ENCODE peak calls at places on chromosomes 6 and 20, in four cellular contexts. One of them, this sample, is unnamed. For H3K4me1, the result is how much of the 10 kb centered on the place peaks cover.

GRCh38 chr6:72939029-72939428 is 286.3 kb downstream of the KHDC1L start:
- DNase-seq in fibroblast of lung: no peak
- DNase-seq in cardiac muscle cell: no peak
- DNase-seq in heart left ventricle: no peak
- DNase-seq in this sample: no peak

GRCh38 chr6:146550911-146551310 is 7.3 kb downstream of the RAB32 start:
- DNase-seq in fibroblast of lung: peak
- DNase-seq in cardiac muscle cell: no peak
- DNase-seq in heart left ventricle: no peak
- DNase-seq in this sample: no peak

GRCh38 chr6:168934856-168935627 is 318.6 kb downstream of the THBS2 start:
- DNase-seq in fibroblast of lung: peak
- DNase-seq in cardiac muscle cell: no peak
- DNase-seq in heart left ventricle: no peak
- DNase-seq in this sample: peak

GRCh38 chr6:2990932-2991506 is 8.7 kb upstream of the NQO2 start:
- DNase-seq in fibroblast of lung: no peak
- DNase-seq in cardiac muscle cell: no peak
- DNase-seq in heart left ventricle: no peak
- DNase-seq in this sample: no peak

GRCh38 chr6:167424060-167424673 is 99.3 kb downstream of the TTLL2 start:
- DNase-seq in fibroblast of lung: no peak
- DNase-seq in cardiac muscle cell: no peak
- DNase-seq in heart left ventricle: no peak
- DNase-seq in this sample: no peak

GRCh38 chr6:170407200-170407599 is 100.6 kb downstream of the FAM120B start:
- DNase-seq in fibroblast of lung: no peak
- DNase-seq in cardiac muscle cell: no peak
- DNase-seq in heart left ventricle: no peak
- DNase-seq in this sample: no peak

GRCh38 chr20:44253528-44253927 is 6.4 kb downstream of the GDAP1L1 start:
- DNase-seq in fibroblast of lung: no peak
- DNase-seq in cardiac muscle cell: no peak
- DNase-seq in heart left ventricle: no peak
- DNase-seq in this sample: no peak

GRCh38 chr6:15303920-15304291 is 58.0 kb downstream of the JARID2 start:
- DNase-seq in fibroblast of lung: no peak
- DNase-seq in cardiac muscle cell: no peak
- DNase-seq in heart left ventricle: no peak
- DNase-seq in this sample: no peak

GRCh38 chr6:72916298-72916697 is 294.4 kb downstream of the KCNQ5 start:
- DNase-seq in fibroblast of lung: no peak
- DNase-seq in cardiac muscle cell: no peak
- DNase-seq in heart left ventricle: no peak
- DNase-seq in this sample: no peak

GRCh38 chr20:17615645-17616479 is 46.0 kb downstream of the DSTN start:
- DNase-seq in fibroblast of lung: no peak
- DNase-seq in cardiac muscle cell: no peak
- DNase-seq in heart left ventricle: no peak
- DNase-seq in this sample: no peak

GRCh38 chr6:36333889-36334288 is 2.8 kb downstream of the BNIP5 start:
- DNase-seq in fibroblast of lung: no peak
- DNase-seq in cardiac muscle cell: no peak
- DNase-seq in heart left ventricle: no peak
- DNase-seq in this sample: no peak

GRCh38 chr6:142940487-142940886 is 4.5 kb downstream of the HIVEP2 start:
- DNase-seq in fibroblast of lung: no peak
- DNase-seq in cardiac muscle cell: no peak
- DNase-seq in heart left ventricle: no peak
- DNase-seq in this sample: no peak

GRCh38 chr6:69866351-69867074 is at the start of gene COL19A1:
- DNase-seq in fibroblast of lung: no peak
- DNase-seq in cardiac muscle cell: peak
- DNase-seq in heart left ventricle: peak
- DNase-seq in this sample: no peak

GRCh38 chr6:35165630-35166071 is 24.5 kb upstream of the TCP11 start:
- DNase-seq in fibroblast of lung: no peak
- DNase-seq in cardiac muscle cell: no peak
- DNase-seq in heart left ventricle: no peak
- DNase-seq in this sample: no peak

GRCh38 chr6:85594197-85594930 is 706 bp upstream of the SNX14 start:
- DNase-seq in fibroblast of lung: peak
- DNase-seq in cardiac muscle cell: peak
- DNase-seq in heart left ventricle: no peak
- DNase-seq in this sample: no peak

GRCh38 chr20:47642624-47643023 is 140.9 kb downstream of the NCOA3 start:
- DNase-seq in fibroblast of lung: no peak
- DNase-seq in cardiac muscle cell: no peak
- DNase-seq in heart left ventricle: no peak
- DNase-seq in this sample: no peak

GRCh38 chr6:34546551-34547321 is 9.4 kb downstream of the SPDEF start:
- DNase-seq in fibroblast of lung: no peak
- DNase-seq in cardiac muscle cell: no peak
- DNase-seq in heart left ventricle: peak
- DNase-seq in this sample: no peak

GRCh38 chr20:61990484-61990883 is 75.2 kb downstream of the TAF4 start:
- DNase-seq in fibroblast of lung: no peak
- DNase-seq in cardiac muscle cell: no peak
- DNase-seq in heart left ventricle: no peak
- DNase-seq in this sample: no peak

DNA sequence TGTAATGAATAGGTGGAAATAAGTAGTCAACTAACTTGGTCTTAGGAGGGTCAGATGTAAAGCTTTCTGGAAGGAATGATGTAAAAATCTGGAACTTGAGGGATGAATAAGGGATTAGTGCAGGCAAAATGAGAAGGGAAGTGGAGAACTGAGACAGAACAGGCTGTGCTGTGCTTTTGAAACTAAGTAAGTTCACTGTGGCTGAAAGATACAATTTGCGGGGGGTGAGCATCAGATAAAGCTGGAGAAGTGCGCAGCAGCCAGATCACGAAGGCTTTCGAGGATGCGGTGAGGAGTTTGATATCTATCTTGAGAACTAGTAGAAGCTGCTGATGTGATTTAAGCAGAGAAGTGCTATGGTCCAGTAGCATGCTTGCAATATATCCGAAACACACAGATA is 247.8 kb downstream of the RNF144B start:
- DNase-seq in fibroblast of lung: no peak
- DNase-seq in cardiac muscle cell: no peak
- DNase-seq in heart left ventricle: no peak
- DNase-seq in this sample: no peak
- H3K4me1 ChIP-seq in fibroblast of lung: under half
- H3K4me1 ChIP-seq in cardiac muscle cell: under half
- H3K4me1 ChIP-seq in heart left ventricle: under half
- H3K4me1 ChIP-seq in this sample: under half

GRCh38 chr20:38299963-38300362 is 4.0 kb upstream of the BPI start:
- DNase-seq in fibroblast of lung: no peak
- DNase-seq in cardiac muscle cell: no peak
- DNase-seq in heart left ventricle: no peak
- DNase-seq in this sample: no peak

GRCh38 chr20:38298768-38299288 is 5.1 kb upstream of the BPI start:
- DNase-seq in fibroblast of lung: peak
- DNase-seq in cardiac muscle cell: no peak
- DNase-seq in heart left ventricle: peak
- DNase-seq in this sample: no peak

GRCh38 chr20:38302721-38303120 is 1.2 kb upstream of the BPI start:
- DNase-seq in fibroblast of lung: no peak
- DNase-seq in cardiac muscle cell: no peak
- DNase-seq in heart left ventricle: no peak
- DNase-seq in this sample: no peak

GRCh38 chr20:38300433-38300832 is 3.5 kb upstream of the BPI start:
- DNase-seq in fibroblast of lung: no peak
- DNase-seq in cardiac muscle cell: no peak
- DNase-seq in heart left ventricle: no peak
- DNase-seq in this sample: no peak

DNA sequence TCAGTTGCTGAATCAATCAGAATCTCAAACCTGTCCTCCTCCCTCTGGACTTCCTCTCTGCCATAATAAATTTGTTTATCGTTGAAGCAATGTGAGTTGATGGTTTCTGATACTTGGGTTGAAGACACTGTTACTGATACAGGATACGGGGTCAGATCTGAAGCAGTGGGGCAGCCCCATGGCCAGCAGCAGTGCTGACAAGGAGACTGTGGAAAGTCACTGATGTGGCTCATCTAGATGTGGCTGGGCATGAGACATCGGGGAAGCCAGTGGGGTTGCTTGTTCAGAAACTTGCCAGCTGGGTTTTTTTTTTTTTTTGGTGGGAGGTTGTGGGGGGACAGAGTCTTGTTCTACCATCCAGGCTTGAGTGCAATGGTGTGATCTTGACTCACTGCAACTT is 2.7 kb upstream of the BPI start:
- DNase-seq in fibroblast of lung: no peak
- DNase-seq in cardiac muscle cell: no peak
- DNase-seq in heart left ventricle: no peak
- DNase-seq in this sample: no peak
- H3K4me1 ChIP-seq in fibroblast of lung: under half
- H3K4me1 ChIP-seq in cardiac muscle cell: under half
- H3K4me1 ChIP-seq in heart left ventricle: under half
- H3K4me1 ChIP-seq in this sample: under half

GRCh38 chr20:23050847-23051627 is 1.6 kb upstream of the THBD start:
- DNase-seq in fibroblast of lung: peak
- DNase-seq in cardiac muscle cell: peak
- DNase-seq in heart left ventricle: peak
- DNase-seq in this sample: no peak

GRCh38 chr20:23047738-23048214 is 1.7 kb downstream of the THBD start:
- DNase-seq in fibroblast of lung: no peak
- DNase-seq in cardiac muscle cell: no peak
- DNase-seq in heart left ventricle: peak
- DNase-seq in this sample: no peak

GRCh38 chr20:23049933-23050838 is 714 bp upstream of the THBD start:
- DNase-seq in fibroblast of lung: peak
- DNase-seq in cardiac muscle cell: peak
- DNase-seq in heart left ventricle: peak
- DNase-seq in this sample: no peak

GRCh38 chr20:23048283-23049200 is 930 bp downstream of the THBD start:
- DNase-seq in fibroblast of lung: peak
- DNase-seq in cardiac muscle cell: peak
- DNase-seq in heart left ventricle: peak
- DNase-seq in this sample: no peak

GRCh38 chr20:23049201-23049932 is at the start of gene THBD:
- DNase-seq in fibroblast of lung: peak
- DNase-seq in cardiac muscle cell: peak
- DNase-seq in heart left ventricle: peak
- DNase-seq in this sample: peak
- H3K4me1 ChIP-seq in fibroblast of lung: under half
- H3K4me1 ChIP-seq in cardiac muscle cell: under half
- H3K4me1 ChIP-seq in heart left ventricle: half or more
- H3K4me1 ChIP-seq in this sample: under half

GRCh38 chr6:66599541-66599940 is 892.5 kb upstream of the EYS start:
- DNase-seq in fibroblast of lung: peak
- DNase-seq in cardiac muscle cell: no peak
- DNase-seq in heart left ventricle: no peak
- DNase-seq in this sample: no peak

GRCh38 chr6:66605971-66606370 is 898.9 kb upstream of the EYS start:
- DNase-seq in fibroblast of lung: peak
- DNase-seq in cardiac muscle cell: no peak
- DNase-seq in heart left ventricle: no peak
- DNase-seq in this sample: no peak

GRCh38 chr6:66605011-66605410 is 898.0 kb upstream of the EYS start:
- DNase-seq in fibroblast of lung: peak
- DNase-seq in cardiac muscle cell: no peak
- DNase-seq in heart left ventricle: no peak
- DNase-seq in this sample: no peak
- H3K4me1 ChIP-seq in fibroblast of lung: under half
- H3K4me1 ChIP-seq in cardiac muscle cell: under half
- H3K4me1 ChIP-seq in heart left ventricle: under half
- H3K4me1 ChIP-seq in this sample: under half

DNA sequence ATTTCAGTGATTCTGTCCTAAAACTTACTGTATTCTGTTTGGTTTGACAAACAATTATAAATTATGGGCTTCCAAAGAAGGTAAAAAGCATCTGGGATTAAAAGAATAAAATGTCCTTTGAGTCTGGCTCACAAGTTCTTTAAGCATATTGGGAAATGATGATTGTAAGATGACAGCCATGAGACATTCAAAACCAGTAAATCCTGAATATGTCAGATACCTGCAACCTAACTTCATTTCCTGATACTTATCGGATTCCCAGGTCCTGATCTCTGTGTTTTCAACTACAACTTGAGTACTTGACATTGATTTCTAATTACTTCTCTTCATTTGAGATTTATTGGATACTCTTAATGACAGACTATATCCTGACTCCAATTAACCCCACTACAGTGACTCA is 446.6 kb downstream of the GRIK2 start:
- DNase-seq in fibroblast of lung: no peak
- DNase-seq in cardiac muscle cell: no peak
- DNase-seq in heart left ventricle: no peak
- DNase-seq in this sample: no peak
- H3K4me1 ChIP-seq in fibroblast of lung: under half
- H3K4me1 ChIP-seq in cardiac muscle cell: under half
- H3K4me1 ChIP-seq in heart left ventricle: under half
- H3K4me1 ChIP-seq in this sample: under half

GRCh38 chr20:33664762-33665144 is 2.0 kb upstream of the ACTL10 start:
- DNase-seq in fibroblast of lung: no peak
- DNase-seq in cardiac muscle cell: no peak
- DNase-seq in heart left ventricle: no peak
- DNase-seq in this sample: no peak
- H3K4me1 ChIP-seq in fibroblast of lung: under half
- H3K4me1 ChIP-seq in cardiac muscle cell: under half
- H3K4me1 ChIP-seq in heart left ventricle: half or more
- H3K4me1 ChIP-seq in this sample: half or more

GRCh38 chr20:64038579-64039292 is 2.8 kb downstream of the C20orf204 start:
- DNase-seq in fibroblast of lung: peak
- DNase-seq in cardiac muscle cell: peak
- DNase-seq in heart left ventricle: peak
- DNase-seq in this sample: no peak
- H3K4me1 ChIP-seq in fibroblast of lung: under half
- H3K4me1 ChIP-seq in cardiac muscle cell: under half
- H3K4me1 ChIP-seq in heart left ventricle: half or more
- H3K4me1 ChIP-seq in this sample: half or more